ENCODE peak calls at places on chromosome 13, in five cellular contexts. I is type B pancreatic cell, L is lower leg skin, S is upper lobe of right lung, F is WERI-Rb-1. U is an unnamed sample.

GRCh38 chr13:50526771-50527567 is 316.5 kb downstream of the DLEU7 start:
- DNase-seq in I (no peak), F (no peak), L (no peak), S (no peak), U (peak)

GRCh38 chr13:66328486-66328885 is 901.6 kb downstream of the PCDH9 start:
- DNase-seq in S (no peak), L (no peak), F (no peak), I (no peak), U (no peak)

GRCh38 chr13:113179374-113180230 is 21.2 kb downstream of the PROZ start:
- DNase-seq in F (no peak), I (no peak), S (no peak), L (no peak), U (no peak)

GRCh38 chr13:110617326-110618072 is 2.2 kb downstream of the NAXD start:
- DNase-seq in F (no peak), S (no peak), I (no peak), L (no peak), U (no peak)

GRCh38 chr13:113904411-113904810 is 40.5 kb upstream of the GAS6 start:
- DNase-seq in L (peak), S (peak), F (peak), I (peak), U (peak)

GRCh38 chr13:101916758-101917474 is 464.4 kb downstream of the ITGBL1 start:
- DNase-seq in I (no peak), F (no peak), L (no peak), S (no peak), U (no peak)

GRCh38 chr13:45718063-45718462 is 15.9 kb downstream of the CBY2 start:
- DNase-seq in L (no peak), F (no peak), S (no peak), I (no peak), U (peak)

GRCh38 chr13:77810430-77810829 is 108.2 kb downstream of the EDNRB start:
- DNase-seq in I (no peak), S (no peak), F (no peak), L (no peak), U (peak)

GRCh38 chr13:47798906-47799305 is 202.2 kb downstream of the SUCLA2 start:
- DNase-seq in F (no peak), I (no peak), L (no peak), S (no peak), U (no peak)

GRCh38 chr13:47798194-47798593 is 202.9 kb downstream of the SUCLA2 start:
- DNase-seq in F (no peak), L (no peak), I (no peak), S (no peak), U (no peak)

GRCh38 chr13:47790755-47791154 is 210.3 kb downstream of the SUCLA2 start:
- DNase-seq in L (no peak), S (no peak), I (no peak), F (no peak), U (no peak)

GRCh38 chr13:47796816-47797215 is 204.3 kb downstream of the SUCLA2 start:
- DNase-seq in L (no peak), S (no peak), F (no peak), I (no peak), U (no peak)

GRCh38 chr13:47794963-47795362 is 206.1 kb downstream of the SUCLA2 start:
- DNase-seq in L (no peak), S (no peak), F (no peak), I (no peak), U (no peak)
- TF ChIP-seq CTCF in L (no peak), S (peak), F (peak), I (peak), U (peak)

DNA sequence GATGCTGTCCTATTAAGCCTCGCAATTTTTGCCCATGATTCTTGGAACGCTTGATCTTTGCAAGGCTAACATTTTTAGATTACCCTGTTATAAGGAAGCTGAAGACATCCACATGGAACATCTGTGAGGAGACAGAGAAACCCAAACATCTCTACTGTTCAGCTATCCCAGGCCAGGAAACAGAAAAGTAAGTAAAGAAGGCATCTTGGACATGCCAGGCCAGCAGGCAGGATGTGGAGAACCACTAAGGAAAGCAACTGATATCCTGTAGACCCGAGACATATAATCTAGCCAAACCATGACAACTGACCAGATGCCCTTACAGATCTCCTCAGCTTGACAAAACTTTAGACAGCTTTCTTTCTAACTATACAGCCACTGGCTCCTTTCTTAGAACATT is 255.7 kb upstream of the DACH1 start:
- DNase-seq in S (no peak), I (no peak), F (no peak), L (no peak), U (no peak)
- TF ChIP-seq CTCF in S (no peak), I (no peak), F (no peak), L (no peak), U (no peak)

GRCh38 chr13:30111810-30112209 is 195.5 kb downstream of the KATNAL1 start:
- DNase-seq in L (no peak), F (no peak), S (no peak), I (no peak), U (no peak)
- TF ChIP-seq CTCF in L (no peak), F (peak), S (peak), I (peak), U (peak)

GRCh38 chr13:27338816-27339215 is 68.2 kb downstream of the RASL11A start:
- DNase-seq in S (no peak), F (no peak), I (no peak), L (no peak), U (no peak)
- TF ChIP-seq CTCF in S (no peak), F (no peak), I (no peak), L (no peak), U (no peak)

GRCh38 chr13:47837906-47838305 is 163.2 kb downstream of the SUCLA2 start:
- DNase-seq in F (no peak), I (no peak), L (no peak), S (no peak), U (no peak)

GRCh38 chr13:47837104-47837880 is 163.8 kb downstream of the SUCLA2 start:
- DNase-seq in F (no peak), L (no peak), S (no peak), I (no peak), U (no peak)

GRCh38 chr13:47843005-47843404 is 158.1 kb downstream of the SUCLA2 start:
- DNase-seq in I (no peak), F (no peak), S (no peak), L (no peak), U (no peak)

GRCh38 chr13:47845981-47846380 is 155.1 kb downstream of the SUCLA2 start:
- DNase-seq in L (no peak), S (no peak), F (no peak), I (no peak), U (no peak)

DNA sequence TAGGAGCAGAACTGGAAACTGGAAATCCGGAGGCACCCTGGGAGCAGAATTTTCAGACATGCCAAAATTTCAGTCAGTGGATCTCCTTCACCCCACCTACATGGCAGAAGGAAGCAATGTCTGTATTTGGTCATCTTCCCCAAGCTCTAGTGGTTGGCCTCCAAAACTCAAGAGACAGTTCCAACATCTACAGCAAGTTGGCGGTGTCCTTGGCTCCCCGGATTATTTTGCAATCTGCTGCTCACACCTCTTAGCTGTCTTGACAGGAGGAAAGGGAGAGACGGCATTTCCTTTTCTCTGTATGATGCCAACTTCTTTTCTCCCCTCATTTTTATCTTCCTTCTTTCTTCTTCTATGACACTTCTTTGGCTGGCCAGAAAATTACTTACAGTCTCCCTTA is 159.9 kb downstream of the SUCLA2 start:
- DNase-seq in L (no peak), F (no peak), I (no peak), S (no peak), U (no peak)
- TF ChIP-seq CTCF in L (no peak), F (no peak), I (no peak), S (no peak), U (no peak)

DNA sequence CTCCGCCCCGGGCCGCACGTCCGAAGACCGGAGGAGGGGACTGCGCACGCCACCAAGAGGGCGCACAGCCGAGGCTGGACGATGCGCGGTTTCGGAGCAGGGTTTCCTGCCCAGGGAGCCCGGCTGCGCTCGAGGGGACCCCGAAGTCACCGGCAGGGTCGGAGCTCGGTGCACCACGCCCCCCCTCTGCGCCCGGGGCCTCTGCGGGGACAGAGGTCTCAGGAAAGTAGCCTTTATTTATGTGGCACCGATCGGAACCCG is 108.9 kb upstream of the DOCK9 start:
- DNase-seq in S (peak), I (no peak), F (no peak), L (no peak), U (peak)
- TF ChIP-seq CTCF in S (no peak), I (no peak), F (peak), L (no peak), U (no peak)